ENCODE peak calls at places on chromosome 17, in seven cellular contexts. J, L, A, O, Z, S and X are unnamed samples.

GRCh38 chr17:7916799-7917198 is 710 bp upstream of the RNF227 start:
- DNase-seq in J (peak; percentile 32), L (no peak), A (no peak), O (peak; percentile 80), Z (no peak), S (no peak), X (no peak)

GRCh38 chr17:45432405-45433113 is at the start of gene ARHGAP27:
- DNase-seq in J (no peak), L (no peak), A (peak; percentile 76), O (no peak), Z (peak; percentile 28), S (peak; percentile 81), X (no peak)

GRCh38 chr17:74222399-74222798 is 9.0 kb downstream of the TTYH2 start:
- DNase-seq in J (no peak), L (no peak), A (no peak), O (no peak), Z (no peak), S (no peak), X (no peak)

GRCh38 chr17:9120471-9120870 is 99.2 kb downstream of the NTN1 start:
- DNase-seq in J (no peak), L (no peak), A (peak; percentile 55), O (no peak), Z (peak; percentile 25), S (no peak), X (no peak)

GRCh38 chr17:7909080-7909479 is 7.0 kb downstream of the RNF227 start:
- DNase-seq in J (no peak), L (no peak), A (no peak), O (no peak), Z (no peak), S (peak; percentile 20), X (no peak)

GRCh38 chr17:83026311-83026811 is 53.0 kb upstream of the METRNL start:
- DNase-seq in J (peak; percentile 1), L (no peak), A (peak; percentile 21), O (no peak), Z (no peak), S (no peak), X (no peak)

GRCh38 chr17:69857412-69857835 is 217.6 kb upstream of the KCNJ16 start:
- DNase-seq in J (no peak), L (no peak), A (no peak), O (peak; percentile 95), Z (no peak), S (no peak), X (no peak)

GRCh38 chr17:34840758-34841157 is 120.5 kb downstream of the CCT6B start:
- DNase-seq in J (no peak), L (no peak), A (no peak), O (no peak), Z (no peak), S (no peak), X (no peak)

GRCh38 chr17:81713556-81714411 is 1.7 kb downstream of the SLC25A10 start:
- DNase-seq in J (peak; percentile 18), L (peak; percentile 36), A (peak; percentile 66), O (no peak), Z (peak; percentile 62), S (no peak), X (no peak)

GRCh38 chr17:49898547-49899490 is 51.0 kb upstream of the TAC4 start:
- DNase-seq in J (no peak), L (no peak), A (no peak), O (no peak), Z (no peak), S (no peak), X (peak; percentile 58)

GRCh38 chr17:82615084-82616020 is 32.9 kb downstream of the WDR45B start:
- DNase-seq in J (no peak), L (peak; percentile 48), A (no peak), O (no peak), Z (no peak), S (no peak), X (no peak)

GRCh38 chr17:57235124-57235523 is 21.2 kb upstream of the MSI2 start:
- DNase-seq in J (no peak), L (no peak), A (no peak), O (no peak), Z (no peak), S (no peak), X (no peak)

GRCh38 chr17:7380321-7380720 is 568 bp upstream of the TNK1 start:
- DNase-seq in J (no peak), L (peak; percentile 67), A (peak; percentile 91), O (peak; percentile 47), Z (peak; percentile 42), S (peak; percentile 76), X (peak; percentile 77)

GRCh38 chr17:15255713-15256454 is 9.2 kb downstream of the PMP22 start:
- DNase-seq in J (peak; percentile 46), L (no peak), A (no peak), O (peak; percentile 73), Z (no peak), S (peak; percentile 55), X (no peak)

GRCh38 chr17:49708515-49709161 is 874 bp upstream of the SLC35B1 start:
- DNase-seq in J (peak; percentile 36), L (no peak), A (no peak), O (no peak), Z (peak; percentile 23), S (no peak), X (no peak)

GRCh38 chr17:5123343-5124124 is 7.7 kb downstream of the USP6 start:
- DNase-seq in J (peak; percentile 9), L (peak; percentile 18), A (peak; percentile 60), O (no peak), Z (peak; percentile 8), S (no peak), X (no peak)

GRCh38 chr17:79740413-79740812 is 9.7 kb downstream of the ENPP7 start:
- DNase-seq in J (no peak), L (no peak), A (no peak), O (no peak), Z (no peak), S (no peak), X (no peak)

GRCh38 chr17:20253323-20253722 is 214.0 kb downstream of the LGALS9B start:
- DNase-seq in J (no peak), L (no peak), A (no peak), O (peak; percentile 59), Z (no peak), S (no peak), X (no peak)

GRCh38 chr17:36885761-36886365 is 51.4 kb upstream of the LHX1 start:
- DNase-seq in J (no peak), L (no peak), A (no peak), O (no peak), Z (no peak), S (no peak), X (no peak)

GRCh38 chr17:72566671-72567484 is 446.1 kb downstream of the SOX9 start:
- DNase-seq in J (no peak), L (no peak), A (no peak), O (no peak), Z (no peak), S (no peak), X (no peak)

GRCh38 chr17:49841548-49841947 is 6.3 kb downstream of the TAC4 start:
- DNase-seq in J (no peak), L (no peak), A (peak; percentile 20), O (no peak), Z (no peak), S (no peak), X (no peak)

GRCh38 chr17:34797724-34798123 is 163.5 kb downstream of the CCT6B start:
- DNase-seq in J (no peak), L (no peak), A (no peak), O (peak; percentile 18), Z (peak; percentile 42), S (no peak), X (peak; percentile 27)

GRCh38 chr17:75334723-75335122 is 45.5 kb upstream of the SLC25A19 start:
- DNase-seq in J (no peak), L (no peak), A (peak; percentile 4), O (no peak), Z (no peak), S (no peak), X (no peak)

GRCh38 chr17:75331671-75332070 is 42.4 kb upstream of the SLC25A19 start:
- DNase-seq in J (no peak), L (no peak), A (no peak), O (no peak), Z (no peak), S (no peak), X (no peak)

GRCh38 chr17:75340636-75341035 is 51.4 kb upstream of the SLC25A19 start:
- DNase-seq in J (no peak), L (no peak), A (no peak), O (no peak), Z (no peak), S (no peak), X (no peak)

GRCh38 chr17:75338335-75338734 is 49.1 kb upstream of the SLC25A19 start:
- DNase-seq in J (no peak), L (no peak), A (peak; percentile 18), O (peak; percentile 65), Z (no peak), S (no peak), X (no peak)

GRCh38 chr17:75335315-75335714 is 46.1 kb upstream of the SLC25A19 start:
- DNase-seq in J (no peak), L (no peak), A (peak; percentile 2), O (no peak), Z (no peak), S (no peak), X (no peak)
- TF ChIP-seq POLR2A in J (no peak), L (no peak), A (no peak), O (no peak), Z (no peak), S (no peak), X (no peak)

GRCh38 chr17:61701334-61701733 is 110.3 kb upstream of the NACA2 start:
- DNase-seq in J (no peak), L (no peak), A (no peak), O (no peak), Z (no peak), S (no peak), X (no peak)

GRCh38 chr17:61709567-61709966 is 118.5 kb upstream of the NACA2 start:
- DNase-seq in J (no peak), L (no peak), A (no peak), O (no peak), Z (no peak), S (no peak), X (no peak)

GRCh38 chr17:61702450-61702849 is 111.4 kb upstream of the NACA2 start:
- DNase-seq in J (no peak), L (no peak), A (no peak), O (no peak), Z (no peak), S (no peak), X (no peak)

GRCh38 chr17:61701978-61702377 is 111.0 kb upstream of the NACA2 start:
- DNase-seq in J (no peak), L (no peak), A (no peak), O (no peak), Z (no peak), S (no peak), X (no peak)

GRCh38 chr17:61704935-61705449 is 114.0 kb upstream of the NACA2 start:
- DNase-seq in J (no peak), L (no peak), A (no peak), O (no peak), Z (no peak), S (no peak), X (no peak)
- TF ChIP-seq POLR2A in J (no peak), L (no peak), A (no peak), O (no peak), Z (no peak), S (no peak), X (no peak)

GRCh38 chr17:39573447-39574298 is 34.0 kb downstream of the NEUROD2 start:
- DNase-seq in J (peak; percentile 73), L (peak; percentile 69), A (peak; percentile 87), O (peak; percentile 58), Z (peak; percentile 85), S (peak; percentile 79), X (peak; percentile 76)
- TF ChIP-seq POLR2A in J (peak; percentile 36), L (no peak), A (no peak), O (no peak), Z (no peak), S (no peak), X (peak; percentile 60)

GRCh38 chr17:28948873-28949184 is 2.5 kb downstream of the PHF12 start:
- DNase-seq in J (no peak), L (no peak), A (no peak), O (peak; percentile 34), Z (peak; percentile 36), S (no peak), X (no peak)
- TF ChIP-seq POLR2A in J (no peak), L (no peak), A (no peak), O (no peak), Z (no peak), S (no peak), X (no peak)